ENCODE peak calls at places on chromosomes 4 and X, in eight cellular contexts. K, D, M, Y, T, X, Q and F are unnamed samples.
A peak's percentile ranks its signal among the peaks of the same experiment; 100 is the strongest.

GRCh38 chr4:184544711-184545409 is 70.5 kb upstream of the IRF2 start:
- DNase-seq in Q (no peak), D (peak; percentile 43), T (no peak), K (peak; percentile 29), M (no peak), X (no peak), Y (no peak), F (no peak)

GRCh38 chr4:155578726-155579385 is 87.8 kb upstream of the GUCY1A1 start:
- DNase-seq in Q (no peak), M (no peak), K (peak; percentile 25), Y (no peak), X (no peak), D (no peak), T (no peak), F (no peak)

GRCh38 chr4:4440333-4441061 is 53.6 kb downstream of the NSG1 start:
- DNase-seq in Y (no peak), M (no peak), X (no peak), K (no peak), D (no peak), Q (no peak), T (no peak), F (no peak)

GRCh38 chr4:47668810-47669408 is 169.0 kb downstream of the CORIN start:
- DNase-seq in K (peak; percentile 66), X (no peak), T (no peak), Q (no peak), M (no peak), Y (no peak), D (peak; percentile 68), F (no peak)

GRCh38 chr4:89538886-89539285 is 231.3 kb upstream of the GPRIN3 start:
- DNase-seq in D (no peak), K (no peak), Y (no peak), T (no peak), X (no peak), M (no peak), Q (no peak), F (no peak)

GRCh38 chrX:134525086-134525792 is 65.3 kb downstream of the HPRT1 start:
- DNase-seq in M (no peak), Q (no peak), X (no peak), T (no peak), D (no peak), K (no peak), Y (no peak), F (no peak)

GRCh38 chrX:7965436-7965835 is 38.2 kb upstream of the PNPLA4 start:
- DNase-seq in K (no peak), Y (no peak), M (no peak), Q (no peak), X (no peak), D (no peak), T (no peak), F (no peak)

GRCh38 chr4:57109530-57109846 is 697 bp downstream of the IGFBP7 start:
- DNase-seq in K (no peak), T (no peak), X (no peak), Q (no peak), D (no peak), M (no peak), Y (no peak), F (no peak)

GRCh38 chr4:139555705-139556070 is 331 bp downstream of the SETD7 start:
- DNase-seq in M (peak; percentile 77), Q (peak; percentile 46), D (no peak), Y (no peak), X (peak; percentile 92), T (peak; percentile 65), K (no peak), F (no peak)

GRCh38 chr4:41880840-41881831 is 54.1 kb upstream of the TMEM33 start:
- DNase-seq in Y (peak; percentile 41), K (no peak), X (peak; percentile 81), M (no peak), D (no peak), Q (no peak), T (no peak), F (peak; percentile 38)

GRCh38 chr4:127304356-127304755 is 328.4 kb upstream of the INTU start:
- DNase-seq in X (no peak), Q (no peak), M (no peak), D (no peak), K (peak; percentile 70), Y (no peak), T (no peak), F (no peak)

GRCh38 chr4:186765138-186765537 is 41.5 kb upstream of the FAT1 start:
- DNase-seq in Q (no peak), K (peak; percentile 67), T (no peak), Y (peak; percentile 52), D (no peak), X (no peak), M (no peak), F (no peak)